ENCODE peak calls at places on chromosome 2, in nine cellular contexts. W, C, Q, O, H, I, S, D and M are unnamed samples.

GRCh38 chr2:172462393-172463381 is 35.3 kb downstream of the ITGA6 start:
- DNase-seq in O (peak; percentile 5), W (no peak), Q (no peak), I (no peak), H (peak; percentile 38), D (peak; percentile 58), S (peak; percentile 7), C (no peak), M (no peak)

GRCh38 chr2:225742487-225742886 is 343.0 kb downstream of the NYAP2 start:
- DNase-seq in Q (no peak), S (no peak), H (no peak), O (no peak), D (no peak), C (no peak), W (no peak), I (no peak), M (no peak)

GRCh38 chr2:109195193-109196045 is 66.4 kb downstream of the SH3RF3 start:
- DNase-seq in H (no peak), S (no peak), O (no peak), D (no peak), I (no peak), C (peak; percentile 74), W (peak; percentile 80), Q (no peak), M (no peak)

GRCh38 chr2:230847883-230848388 is 16.8 kb upstream of the ITM2C start:
- DNase-seq in Q (peak; percentile 93), O (peak; percentile 88), S (peak; percentile 71), D (peak; percentile 85), C (peak; percentile 91), I (peak; percentile 97), H (peak; percentile 88), W (peak; percentile 88), M (no peak)

GRCh38 chr2:38013158-38013752 is 62.7 kb downstream of the CYP1B1 start:
- DNase-seq in Q (no peak), C (no peak), O (no peak), D (no peak), S (peak; percentile 31), H (no peak), W (no peak), I (no peak), M (no peak)

GRCh38 chr2:218261424-218262273 is 834 bp downstream of the GPBAR1 start:
- DNase-seq in W (no peak), C (no peak), D (no peak), I (peak; percentile 71), Q (no peak), S (no peak), H (no peak), O (no peak), M (no peak)

GRCh38 chr2:166234112-166234846 is 106.5 kb upstream of the SCN1A start:
- DNase-seq in S (peak; percentile 27), Q (no peak), C (no peak), I (no peak), O (no peak), H (no peak), D (no peak), W (no peak), M (no peak)

GRCh38 chr2:200165687-200166086 is 140.8 kb upstream of the SPATS2L start:
- DNase-seq in D (no peak), W (no peak), O (no peak), H (no peak), S (no peak), I (no peak), C (no peak), Q (no peak), M (no peak)

GRCh38 chr2:260507-261161 is 3.2 kb downstream of the SH3YL1 start:
- DNase-seq in S (no peak), Q (no peak), O (no peak), H (no peak), I (no peak), W (no peak), D (no peak), C (no peak), M (no peak)

GRCh38 chr2:174836345-174836999 is 72.2 kb upstream of the CHRNA1 start:
- DNase-seq in W (no peak), Q (no peak), S (peak; percentile 88), H (no peak), C (no peak), O (no peak), I (no peak), D (no peak), M (no peak)

GRCh38 chr2:27351802-27352598 is 4.6 kb downstream of the GTF3C2 start:
- DNase-seq in Q (no peak), H (no peak), C (no peak), D (no peak), I (no peak), S (no peak), O (no peak), W (no peak), M (no peak)